ENCODE peak calls at places on chromosomes 13 and 19, in six cellular contexts. F is transverse colon, V is uterus, N is astrocyte of the cerebellum, I is mucosa of descending colon, C is A549. X is an unnamed sample.

GRCh38 chr19:19169236-19170052 is 619 bp downstream of the MEF2B start:
- DNase-seq in F (no peak), V (no peak), N (no peak), I (no peak), C (no peak), X (no peak)

GRCh38 chr13:24348797-24349515 is 39.6 kb downstream of the C1QTNF9 start:
- DNase-seq in F (peak; percentile 82), V (no peak), N (no peak), I (peak; percentile 76), C (no peak), X (no peak)

GRCh38 chr19:10899171-10899653 is 27.9 kb downstream of the CARM1 start:
- DNase-seq in F (peak; percentile 92), V (no peak), N (no peak), I (peak; percentile 90), C (no peak), X (peak; percentile 73)

GRCh38 chr19:17109962-17110598 is 34.5 kb downstream of the MYO9B start:
- DNase-seq in F (peak; percentile 65), V (no peak), N (no peak), I (peak; percentile 53), C (no peak), X (peak; percentile 90)

GRCh38 chr19:5899728-5900526 is 3.7 kb downstream of the NDUFA11 start:
- DNase-seq in F (no peak), V (no peak), N (no peak), I (no peak), C (no peak), X (no peak)

GRCh38 chr19:14544977-14545715 is 15.8 kb downstream of the TECR start:
- DNase-seq in F (peak; percentile 42), V (no peak), N (no peak), I (no peak), C (no peak), X (peak; percentile 74)

GRCh38 chr19:12230751-12231733 is 63.6 kb downstream of the ZNF44 start:
- DNase-seq in F (no peak), V (no peak), N (no peak), I (no peak), C (no peak), X (no peak)

GRCh38 chr19:12834418-12834943 is at the start of gene RTBDN:
- DNase-seq in F (no peak), V (no peak), N (no peak), I (no peak), C (no peak), X (no peak)

GRCh38 chr13:108962652-108963051 is 333.2 kb downstream of the MYO16 start:
- DNase-seq in F (no peak), V (no peak), N (no peak), I (no peak), C (no peak), X (no peak)

GRCh38 chr13:58032676-58033440 is 401.3 kb downstream of the PCDH17 start:
- DNase-seq in F (no peak), V (no peak), N (no peak), I (no peak), C (no peak), X (no peak)

GRCh38 chr13:38042771-38043170 is 173.2 kb upstream of the TRPC4 start:
- DNase-seq in F (no peak), V (no peak), N (no peak), I (no peak), C (no peak), X (no peak)

GRCh38 chr13:105219636-105220035 is 1315.8 kb downstream of the EFNB2 start:
- DNase-seq in F (no peak), V (no peak), N (no peak), I (no peak), C (no peak), X (no peak)

GRCh38 chr13:36158606-36159005 is 27.4 kb upstream of the DCLK1 start:
- DNase-seq in F (no peak), V (no peak), N (peak; percentile 72), I (no peak), C (no peak), X (no peak)

GRCh38 chr19:1065606-1066109 is 1.3 kb upstream of the ARHGAP45 start:
- DNase-seq in F (peak; percentile 82), V (no peak), N (no peak), I (peak; percentile 73), C (no peak), X (no peak)

GRCh38 chr19:43610493-43610892 is 1.4 kb upstream of the SRRM5 start:
- DNase-seq in F (no peak), V (no peak), N (peak; percentile 38), I (no peak), C (no peak), X (no peak)

GRCh38 chr13:68481130-68481529 is 1251.0 kb upstream of the PCDH9 start:
- DNase-seq in F (no peak), V (no peak), N (no peak), I (no peak), C (no peak), X (no peak)

GRCh38 chr19:1289395-1290244 is 3.9 kb downstream of the EFNA2 start:
- DNase-seq in F (no peak), V (no peak), N (no peak), I (no peak), C (no peak), X (no peak)

GRCh38 chr19:850221-850978 is 1.7 kb upstream of the ELANE start:
- DNase-seq in F (peak; percentile 82), V (peak; percentile 94), N (peak; percentile 83), I (peak; percentile 75), C (peak; percentile 76), X (peak; percentile 93)

GRCh38 chr13:23749288-23749880 is 139.8 kb downstream of the MIPEP start:
- DNase-seq in F (no peak), V (no peak), N (no peak), I (no peak), C (no peak), X (no peak)

GRCh38 chr13:24183741-24184182 is 23.2 kb downstream of the SPATA13 start:
- DNase-seq in F (peak; percentile 43), V (no peak), N (no peak), I (peak; percentile 63), C (no peak), X (no peak)

DNA sequence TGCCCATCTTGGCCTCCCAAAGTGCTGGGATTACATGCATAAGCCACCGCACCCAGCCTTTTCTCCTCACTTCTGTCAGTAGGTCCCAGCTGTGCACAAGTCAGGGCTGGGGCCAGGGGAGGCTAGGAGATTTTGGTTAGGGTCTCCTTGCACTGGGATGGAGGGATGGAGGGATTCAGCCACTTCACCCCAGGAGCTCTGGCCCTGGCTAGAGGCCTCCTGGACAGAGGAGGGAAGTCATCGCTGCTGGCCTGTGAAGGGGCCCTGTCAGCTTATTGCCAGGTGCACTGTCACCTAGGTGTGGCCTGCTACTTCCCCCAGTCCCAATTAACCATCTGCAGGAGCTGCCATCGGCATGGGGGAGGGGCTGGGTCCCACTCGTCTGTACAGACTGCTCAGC is 52.2 kb downstream of the CHST8 start:
- DNase-seq in F (no peak), V (no peak), N (no peak), I (no peak), C (no peak), X (peak; percentile 40)
- H3K4me3 ChIP-seq in F (no peak overlapping the region), V (no peak overlapping the region), N (no peak overlapping the region), I (no peak overlapping the region), C (no peak overlapping the region), X (no peak overlapping the region)

DNA sequence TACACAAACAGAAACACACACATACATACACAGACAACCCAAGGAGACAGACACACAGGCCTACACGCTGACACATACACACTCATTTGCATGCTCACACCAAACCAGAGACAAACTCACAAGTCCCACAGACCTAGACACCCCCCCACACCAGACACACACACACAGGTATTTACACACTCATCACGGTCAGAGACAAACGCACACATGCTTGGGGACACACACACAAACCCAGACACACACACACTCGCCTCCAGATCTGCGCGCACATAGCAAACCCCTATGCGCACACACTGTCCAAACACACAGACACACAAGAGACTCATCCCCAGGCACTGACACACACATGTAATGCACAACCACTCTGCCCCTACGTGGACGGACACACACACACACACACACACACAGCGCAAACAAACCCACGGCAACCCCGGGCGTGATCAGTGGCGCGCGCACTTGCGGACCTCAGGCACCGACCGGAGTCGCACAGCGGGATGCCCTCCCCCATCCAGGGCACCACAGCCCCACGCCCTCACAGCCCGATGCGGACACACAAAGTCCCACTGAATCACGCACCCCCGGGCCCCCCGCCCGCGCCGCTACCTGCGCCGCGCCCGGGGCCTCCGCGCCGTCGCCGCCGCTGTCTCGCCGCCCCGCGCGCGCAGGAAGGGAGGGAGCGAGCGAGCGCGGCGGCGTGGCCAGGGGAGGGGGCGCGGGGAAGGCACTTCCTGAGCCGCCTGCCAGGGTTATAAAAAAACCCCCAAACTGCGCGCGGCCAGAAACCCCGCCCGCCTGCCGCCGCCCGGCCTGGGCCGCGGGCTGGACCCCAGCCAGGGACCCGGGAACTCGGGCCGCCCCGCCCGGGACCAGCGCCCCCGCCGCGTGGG is at the start of gene ADAMTS10:
- DNase-seq in F (peak; percentile 18), V (peak; percentile 51), N (no peak), I (no peak), C (no peak), X (no peak)
- H3K4me3 ChIP-seq in F (peak within 1 kb of the TSS; percentile 34), V (peak within 1 kb of the TSS; percentile 58), N (peak within 1 kb of the TSS; percentile 97), I (no peak within 1 kb of the TSS), C (peak within 1 kb of the TSS; percentile 58), X (peak within 1 kb of the TSS; percentile 66)

DNA sequence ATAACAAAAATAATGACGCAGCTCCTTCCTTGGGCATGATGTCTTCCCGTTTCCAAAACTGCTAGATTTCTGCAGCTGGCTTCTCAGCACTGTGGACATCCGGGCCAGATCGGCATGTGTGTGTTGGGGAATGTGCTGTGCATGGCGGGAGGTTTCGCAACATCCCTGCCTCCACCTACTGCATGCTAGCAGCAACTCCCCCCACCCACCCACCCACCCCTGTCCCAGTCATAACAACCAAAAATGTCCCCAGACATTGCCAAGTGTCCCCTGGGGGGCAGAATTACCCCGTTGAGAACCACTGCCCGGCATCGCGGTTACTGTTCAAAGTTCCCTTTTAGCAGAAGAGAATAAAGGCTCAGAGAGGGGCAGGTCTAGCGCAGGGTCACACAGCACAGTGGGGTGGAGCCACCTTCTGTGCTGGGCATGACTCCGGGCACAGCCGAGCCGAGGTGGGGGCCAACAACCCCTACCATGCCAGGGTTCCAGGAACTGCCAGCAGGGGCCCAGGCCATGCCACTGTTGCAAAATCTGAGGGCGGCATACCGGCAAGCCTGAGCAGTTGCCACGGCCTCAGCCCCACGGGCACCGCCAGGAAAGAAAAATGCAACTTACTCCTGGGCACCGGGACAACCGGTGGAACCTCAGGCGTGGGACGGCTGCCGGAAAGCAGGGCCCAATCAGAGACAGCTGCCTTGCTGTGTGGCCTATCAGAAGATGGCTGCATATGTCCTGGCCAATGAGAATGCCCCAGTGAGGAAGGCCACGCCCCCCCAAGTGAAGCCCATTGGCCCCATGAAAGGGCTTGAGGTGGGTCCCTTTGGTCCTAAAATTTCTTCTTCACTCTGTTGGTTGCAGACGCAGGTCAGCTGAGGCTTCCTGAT is 22.5 kb upstream of the NFIC start:
- DNase-seq in F (peak; percentile 74), V (peak; percentile 88), N (peak; percentile 58), I (peak; percentile 73), C (peak; percentile 93), X (peak; percentile 92)
- H3K4me3 ChIP-seq in F (no peak overlapping the region), V (peak overlapping the region; percentile 14), N (peak overlapping the region; percentile 30), I (no peak overlapping the region), C (peak overlapping the region; percentile 59), X (peak overlapping the region; percentile 50)

DNA sequence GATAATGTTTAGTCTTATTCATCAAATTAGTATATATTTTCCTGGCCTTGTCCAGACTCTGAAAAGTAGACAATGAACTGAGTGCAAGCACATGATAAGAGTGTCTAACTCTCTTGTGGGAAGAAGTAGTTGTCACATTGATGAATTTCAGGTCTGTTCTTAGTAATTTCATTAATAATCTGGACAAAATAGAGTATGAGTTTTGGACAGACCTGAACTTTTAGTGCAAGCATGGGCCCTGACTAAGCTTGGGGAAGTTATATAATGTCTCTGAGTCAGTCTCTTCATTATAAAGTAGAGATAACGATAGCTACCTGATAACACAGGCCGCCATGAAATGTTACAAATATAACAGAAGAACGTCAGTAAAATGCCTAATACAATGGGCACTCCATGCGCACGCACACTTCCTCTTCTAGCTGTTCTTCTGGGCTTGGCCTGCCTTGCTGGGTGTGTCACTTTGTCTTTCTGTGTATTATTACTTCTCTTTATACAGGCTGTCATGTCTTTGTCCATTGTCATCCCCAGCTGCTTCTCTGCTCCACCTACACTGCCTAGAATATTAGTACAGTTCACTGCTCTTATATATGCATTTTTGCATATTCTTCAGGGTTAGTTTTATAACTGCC is 129.1 kb upstream of the HTR2A start:
- DNase-seq in F (no peak), V (no peak), N (no peak), I (no peak), C (no peak), X (no peak)
- H3K4me3 ChIP-seq in F (no peak overlapping the region), V (no peak overlapping the region), N (no peak overlapping the region), I (no peak overlapping the region), C (no peak overlapping the region), X (no peak overlapping the region)